ENCODE peak calls at places on chromosomes 2 and 18, in five cellular contexts. S is left colon; C is memory B cell; N is activated CD4-positive, alpha-beta T cell treated with anti-CD3 and anti-CD28 coated beads for 48 hours; U is T-helper 1 cell. L is an unnamed sample.

GRCh38 chr2:163664610-163665009 is 71.2 kb downstream of the FIGN start:
- DNase-seq in C (no peak), N (no peak), U (no peak), S (no peak), L (no peak)

GRCh38 chr2:94960751-94961150 is 64.8 kb upstream of the MAL start:
- DNase-seq in S (no peak), N (no peak), C (no peak), U (no peak), L (no peak)

GRCh38 chr18:3468833-3469232 is 18.9 kb downstream of the TGIF1 start:
- DNase-seq in N (no peak), S (no peak), U (no peak), C (no peak), L (no peak)

GRCh38 chr2:200578778-200579177 is 7.0 kb upstream of the AOX1 start:
- DNase-seq in S (no peak), N (no peak), U (no peak), C (no peak), L (no peak)

GRCh38 chr2:11582526-11583202 is 48.8 kb downstream of the GREB1 start:
- DNase-seq in N (peak), U (peak), C (peak), S (peak), L (peak)

GRCh38 chr18:10070581-10071000 is 156.8 kb downstream of the VAPA start:
- DNase-seq in U (no peak), C (no peak), S (no peak), N (no peak), L (no peak)

GRCh38 chr2:219434718-219435525 is at the start of gene SPEG:
- DNase-seq in C (no peak), S (no peak), N (no peak), U (no peak), L (no peak)

GRCh38 chr2:99079226-99079625 is 62.3 kb upstream of the C2orf15 start:
- DNase-seq in N (no peak), U (no peak), C (no peak), S (no peak), L (no peak)

GRCh38 chr2:45567974-45568789 is 42.9 kb downstream of the SRBD1 start:
- DNase-seq in S (no peak), U (no peak), N (no peak), C (peak), L (no peak)